ENCODE peak calls at places on chromosomes 3 and 15, in eight cellular contexts. G is SHP77 treated with DMSO at 0.1 percent for 48 hours, F is posterior cingulate gyrus, E is heart right ventricle, P is EL, O is breast epithelium, N is ACHN, H is WTC11. Q is an unnamed sample.

GRCh38 chr3:128727996-128728395 is 2.0 kb downstream of the RAB7A start:
- DNase-seq in G (no peak), F (no peak), E (no peak), P (peak; percentile 45), O (no peak), N (no peak), H (no peak), Q (no peak)

GRCh38 chr3:72154391-72155300 is 369.7 kb upstream of the PROK2 start:
- DNase-seq in G (no peak), F (no peak), E (no peak), P (no peak), O (no peak), N (no peak), H (no peak), Q (no peak)

GRCh38 chr15:92097473-92098178 is 244.1 kb downstream of the SLCO3A1 start:
- DNase-seq in G (no peak), F (no peak), E (peak; percentile 21), P (peak; percentile 22), O (peak; percentile 59), N (peak; percentile 43), H (peak; percentile 76), Q (no peak)

GRCh38 chr3:183324083-183324482 is 71.0 kb downstream of the B3GNT5 start:
- DNase-seq in G (no peak), F (no peak), E (no peak), P (peak; percentile 53), O (no peak), N (no peak), H (no peak), Q (no peak)

GRCh38 chr15:32877201-32877600 is 159.4 kb downstream of the GREM1 start:
- DNase-seq in G (no peak), F (no peak), E (no peak), P (no peak), O (no peak), N (no peak), H (no peak), Q (no peak)

GRCh38 chr3:127959873-127960272 is 44.8 kb downstream of the KBTBD12 start:
- DNase-seq in G (peak; percentile 38), F (no peak), E (peak; percentile 52), P (peak; percentile 26), O (no peak), N (peak; percentile 42), H (peak; percentile 48), Q (no peak)

GRCh38 chr3:177057768-177058167 is 139.5 kb downstream of the TBL1XR1 start:
- DNase-seq in G (no peak), F (no peak), E (no peak), P (no peak), O (no peak), N (no peak), H (no peak), Q (no peak)

GRCh38 chr3:10400749-10401495 is 80.0 kb upstream of the SEC13 start:
- DNase-seq in G (no peak), F (peak; percentile 66), E (no peak), P (no peak), O (no peak), N (no peak), H (no peak), Q (no peak)

GRCh38 chr3:23668430-23668904 is 137.3 kb upstream of the UBE2E1 start:
- DNase-seq in G (no peak), F (no peak), E (no peak), P (peak; percentile 90), O (no peak), N (peak; percentile 56), H (no peak), Q (peak; percentile 96)

GRCh38 chr15:70120954-70121655 is 23.4 kb upstream of the TLE3 start:
- DNase-seq in G (no peak), F (peak; percentile 22), E (no peak), P (no peak), O (no peak), N (no peak), H (no peak), Q (no peak)

GRCh38 chr3:99532246-99532645 is 106.1 kb upstream of the COL8A1 start:
- DNase-seq in G (peak; percentile 34), F (no peak), E (peak; percentile 23), P (peak; percentile 84), O (no peak), N (peak; percentile 74), H (peak; percentile 80), Q (no peak)

Q was measured in epithelial cell of proximal tubule.